ENCODE peak calls at places on chromosomes 6 and 20, in four cellular contexts. One of them, this sample, is unnamed.

GRCh38 chr6:149846321-149846720 is 17.8 kb downstream of the LRP11 start:
- DNase-seq in cardiac muscle cell: peak
- DNase-seq in BE2C: peak
- DNase-seq in left ventricle myocardium inferior: no peak
- DNase-seq in this sample: no peak

GRCh38 chr6:159092631-159093030 is 47.8 kb upstream of the TAGAP start:
- DNase-seq in BE2C: no peak
- DNase-seq in left ventricle myocardium inferior: no peak
- DNase-seq in cardiac muscle cell: peak
- DNase-seq in this sample: no peak

GRCh38 chr6:136980070-136980469 is 58.0 kb downstream of the SLC35D3 start:
- DNase-seq in cardiac muscle cell: no peak
- DNase-seq in left ventricle myocardium inferior: no peak
- DNase-seq in BE2C: peak
- DNase-seq in this sample: no peak

GRCh38 chr20:47886454-47887041 is 101.3 kb upstream of the SULF2 start:
- DNase-seq in BE2C: no peak
- DNase-seq in cardiac muscle cell: no peak
- DNase-seq in left ventricle myocardium inferior: no peak
- DNase-seq in this sample: peak

GRCh38 chr6:158642097-158642601 is 2.4 kb downstream of the DYNLT1 start:
- DNase-seq in BE2C: peak
- DNase-seq in cardiac muscle cell: peak
- DNase-seq in left ventricle myocardium inferior: no peak
- DNase-seq in this sample: no peak

GRCh38 chr6:23174781-23175361 is 605.5 kb downstream of the HDGFL1 start:
- DNase-seq in BE2C: no peak
- DNase-seq in left ventricle myocardium inferior: no peak
- DNase-seq in cardiac muscle cell: peak
- DNase-seq in this sample: no peak

GRCh38 chr20:41363601-41364000 is 3.0 kb downstream of the EMILIN3 start:
- DNase-seq in BE2C: no peak
- DNase-seq in cardiac muscle cell: no peak
- DNase-seq in left ventricle myocardium inferior: no peak
- DNase-seq in this sample: no peak

GRCh38 chr20:37901667-37902503 is 1.0 kb upstream of the VSTM2L start:
- DNase-seq in cardiac muscle cell: peak
- DNase-seq in left ventricle myocardium inferior: no peak
- DNase-seq in BE2C: peak
- DNase-seq in this sample: peak

GRCh38 chr6:28003059-28003458 is 46.0 kb downstream of the OR2B6 start:
- DNase-seq in left ventricle myocardium inferior: no peak
- DNase-seq in cardiac muscle cell: no peak
- DNase-seq in BE2C: no peak
- DNase-seq in this sample: no peak

GRCh38 chr20:57620274-57620990 is at the start of gene ZBP1:
- DNase-seq in cardiac muscle cell: no peak
- DNase-seq in left ventricle myocardium inferior: no peak
- DNase-seq in BE2C: no peak
- DNase-seq in this sample: peak

GRCh38 chr6:111995409-111995808 is 58.5 kb upstream of the CCN6 start:
- DNase-seq in BE2C: no peak
- DNase-seq in left ventricle myocardium inferior: no peak
- DNase-seq in cardiac muscle cell: no peak
- DNase-seq in this sample: no peak

GRCh38 chr6:34237722-34238506 is 1.2 kb downstream of the HMGA1 start:
- DNase-seq in BE2C: peak
- DNase-seq in left ventricle myocardium inferior: no peak
- DNase-seq in cardiac muscle cell: peak
- DNase-seq in this sample: peak

GRCh38 chr6:154196333-154196732 is 157.3 kb downstream of the OPRM1 start:
- DNase-seq in BE2C: no peak
- DNase-seq in cardiac muscle cell: no peak
- DNase-seq in left ventricle myocardium inferior: no peak
- DNase-seq in this sample: no peak

GRCh38 chr20:7085448-7085847 is 318.0 kb downstream of the BMP2 start:
- DNase-seq in left ventricle myocardium inferior: no peak
- DNase-seq in cardiac muscle cell: peak
- DNase-seq in BE2C: no peak
- DNase-seq in this sample: peak

GRCh38 chr6:16850332-16851022 is 89.2 kb upstream of the ATXN1 start:
- DNase-seq in cardiac muscle cell: no peak
- DNase-seq in left ventricle myocardium inferior: no peak
- DNase-seq in BE2C: no peak
- DNase-seq in this sample: no peak

GRCh38 chr6:36444470-36444869 is 1.7 kb downstream of the KCTD20 start:
- DNase-seq in left ventricle myocardium inferior: no peak
- DNase-seq in cardiac muscle cell: peak
- DNase-seq in BE2C: no peak
- DNase-seq in this sample: no peak

GRCh38 chr6:166046232-166046631 is 121.4 kb downstream of the TBXT start:
- DNase-seq in left ventricle myocardium inferior: no peak
- DNase-seq in BE2C: no peak
- DNase-seq in cardiac muscle cell: peak
- DNase-seq in this sample: no peak

GRCh38 chr6:73652637-73653570 is 888 bp downstream of the SLC17A5 start:
- DNase-seq in left ventricle myocardium inferior: peak
- DNase-seq in cardiac muscle cell: peak
- DNase-seq in BE2C: peak
- DNase-seq in this sample: peak

GRCh38 chr6:148273962-148274752 is 68.5 kb upstream of the SASH1 start:
- DNase-seq in left ventricle myocardium inferior: no peak
- DNase-seq in BE2C: no peak
- DNase-seq in cardiac muscle cell: no peak
- DNase-seq in this sample: no peak

GRCh38 chr6:15674690-15675386 is 12.0 kb upstream of the DTNBP1 start:
- DNase-seq in BE2C: peak
- DNase-seq in cardiac muscle cell: no peak
- DNase-seq in left ventricle myocardium inferior: no peak
- DNase-seq in this sample: no peak

GRCh38 chr6:45075246-45075645 is 252.9 kb upstream of the RUNX2 start:
- DNase-seq in cardiac muscle cell: peak
- DNase-seq in left ventricle myocardium inferior: no peak
- DNase-seq in BE2C: no peak
- DNase-seq in this sample: no peak

GRCh38 chr6:36940027-36940426 is 14.5 kb upstream of the PI16 start:
- DNase-seq in left ventricle myocardium inferior: no peak
- DNase-seq in cardiac muscle cell: no peak
- DNase-seq in BE2C: no peak
- DNase-seq in this sample: no peak

GRCh38 chr6:85986681-85987080 is 344.0 kb upstream of the SYNCRIP start:
- DNase-seq in left ventricle myocardium inferior: no peak
- DNase-seq in cardiac muscle cell: no peak
- DNase-seq in BE2C: no peak
- DNase-seq in this sample: no peak

GRCh38 chr6:161684721-161685120 is 410.9 kb upstream of the AGPAT4 start:
- DNase-seq in cardiac muscle cell: no peak
- DNase-seq in left ventricle myocardium inferior: no peak
- DNase-seq in BE2C: no peak
- DNase-seq in this sample: no peak

GRCh38 chr20:43046946-43047345 is 142.8 kb downstream of the PTPRT start:
- DNase-seq in cardiac muscle cell: no peak
- DNase-seq in BE2C: no peak
- DNase-seq in left ventricle myocardium inferior: no peak
- DNase-seq in this sample: no peak

GRCh38 chr6:70375882-70376281 is 37.4 kb upstream of the FAM135A start:
- DNase-seq in left ventricle myocardium inferior: no peak
- DNase-seq in cardiac muscle cell: no peak
- DNase-seq in BE2C: no peak
- DNase-seq in this sample: no peak

DNA sequence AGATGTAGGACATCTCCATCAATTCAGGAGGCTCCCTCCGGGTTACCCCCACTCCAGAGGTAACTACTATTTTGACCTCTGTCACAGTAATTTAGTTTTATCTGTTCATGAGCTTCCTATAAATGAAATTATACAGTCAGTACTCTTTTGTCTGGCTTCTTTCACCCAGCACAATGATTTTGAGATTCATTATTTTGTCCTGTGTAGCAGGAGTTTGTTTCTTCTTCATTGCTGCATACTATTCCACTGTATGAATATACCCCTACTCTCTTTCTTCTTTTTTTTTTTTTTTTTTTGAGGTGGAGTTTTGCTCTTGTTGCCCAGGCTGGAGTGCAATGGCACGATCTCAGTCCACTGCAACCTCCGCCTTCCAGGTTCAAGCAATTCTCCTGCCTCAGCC is 11.8 kb upstream of the AP5S1 start:
- DNase-seq in BE2C: no peak
- DNase-seq in left ventricle myocardium inferior: no peak
- DNase-seq in cardiac muscle cell: no peak
- DNase-seq in this sample: no peak
- H3K4me3 ChIP-seq in BE2C: no peak
- H3K4me3 ChIP-seq in left ventricle myocardium inferior: peak
- H3K4me3 ChIP-seq in cardiac muscle cell: no peak
- H3K4me3 ChIP-seq in this sample: no peak

DNA sequence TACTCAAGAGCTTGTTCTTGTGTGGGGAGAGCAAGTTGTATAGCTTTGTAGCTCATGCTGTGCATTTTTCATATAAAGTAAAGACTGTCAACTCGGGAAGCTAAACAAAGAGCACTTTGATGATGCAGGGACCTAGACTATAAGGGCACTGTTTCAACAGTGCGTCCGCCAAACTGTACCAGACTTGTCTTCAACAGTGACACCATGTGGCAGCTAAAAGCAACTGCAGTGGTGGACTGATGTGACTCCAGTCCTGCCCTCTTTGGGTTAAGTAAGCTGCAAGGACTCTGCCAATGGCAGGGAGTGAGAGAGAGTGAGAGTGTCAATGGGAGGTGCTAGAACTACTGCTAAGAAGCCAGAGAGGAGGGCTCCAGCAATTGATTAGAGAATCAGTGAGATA is 48.1 kb upstream of the MC3R start:
- DNase-seq in BE2C: no peak
- DNase-seq in cardiac muscle cell: no peak
- DNase-seq in left ventricle myocardium inferior: no peak
- DNase-seq in this sample: peak
- TF ChIP-seq CTCF in BE2C: peak
- TF ChIP-seq CTCF in cardiac muscle cell: no peak
- TF ChIP-seq CTCF in left ventricle myocardium inferior: no peak
- TF ChIP-seq CTCF in this sample: peak

GRCh38 chr20:44619294-44619693 is 32.2 kb downstream of the ADA start:
- DNase-seq in cardiac muscle cell: no peak
- DNase-seq in left ventricle myocardium inferior: no peak
- DNase-seq in BE2C: no peak
- DNase-seq in this sample: no peak

GRCh38 chr20:44618318-44618731 is 33.2 kb downstream of the ADA start:
- DNase-seq in cardiac muscle cell: no peak
- DNase-seq in BE2C: no peak
- DNase-seq in left ventricle myocardium inferior: peak
- DNase-seq in this sample: no peak

GRCh38 chr20:44621939-44622338 is 29.6 kb downstream of the ADA start:
- DNase-seq in BE2C: no peak
- DNase-seq in cardiac muscle cell: no peak
- DNase-seq in left ventricle myocardium inferior: no peak
- DNase-seq in this sample: no peak

GRCh38 chr20:44621325-44621724 is 30.2 kb downstream of the ADA start:
- DNase-seq in BE2C: no peak
- DNase-seq in left ventricle myocardium inferior: no peak
- DNase-seq in cardiac muscle cell: no peak
- DNase-seq in this sample: no peak

GRCh38 chr20:44620030-44620429 is 31.5 kb downstream of the ADA start:
- DNase-seq in BE2C: no peak
- DNase-seq in left ventricle myocardium inferior: no peak
- DNase-seq in cardiac muscle cell: no peak
- DNase-seq in this sample: no peak
- H3K4me3 ChIP-seq in BE2C: no peak
- H3K4me3 ChIP-seq in left ventricle myocardium inferior: no peak
- H3K4me3 ChIP-seq in cardiac muscle cell: no peak
- H3K4me3 ChIP-seq in this sample: no peak

DNA sequence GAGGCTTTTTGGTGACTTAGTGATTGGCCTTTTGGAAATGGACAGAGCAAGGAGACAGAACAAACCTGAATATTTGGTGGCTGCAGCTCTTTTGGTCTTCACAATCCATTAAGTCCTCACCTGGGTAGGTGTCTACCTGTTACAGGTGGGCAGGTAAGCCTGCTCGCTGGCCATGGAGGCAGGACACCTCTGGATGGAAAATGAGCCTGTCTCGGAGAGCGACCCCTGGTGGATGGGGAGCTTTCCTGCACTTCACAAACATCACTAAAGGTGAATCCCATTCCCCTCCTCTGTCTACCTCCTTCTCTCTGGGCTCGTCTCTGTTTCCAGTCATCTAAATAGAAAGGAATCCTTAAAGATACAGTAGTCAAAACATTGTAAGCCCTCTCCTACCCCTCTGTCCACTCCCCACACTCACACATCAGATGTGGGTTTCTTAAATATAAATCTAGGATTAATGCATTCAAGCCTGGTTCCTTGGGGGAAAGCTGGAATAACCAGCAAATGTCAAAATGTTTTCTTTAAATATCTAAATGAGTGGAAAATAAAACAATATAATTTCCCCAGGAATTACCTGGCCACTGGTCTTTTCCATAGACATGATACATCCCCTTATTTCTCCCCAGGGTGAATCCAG is 304.9 kb downstream of the CDH26 start:
- DNase-seq in BE2C: peak
- DNase-seq in left ventricle myocardium inferior: peak
- DNase-seq in cardiac muscle cell: no peak
- DNase-seq in this sample: peak
- TF ChIP-seq CTCF in BE2C: peak
- TF ChIP-seq CTCF in left ventricle myocardium inferior: peak
- TF ChIP-seq CTCF in cardiac muscle cell: peak
- TF ChIP-seq CTCF in this sample: peak

GRCh38 chr6:42962096-42962495 is 1.5 kb downstream of the GNMT start:
- DNase-seq in left ventricle myocardium inferior: no peak
- DNase-seq in cardiac muscle cell: no peak
- DNase-seq in BE2C: no peak
- DNase-seq in this sample: no peak

GRCh38 chr6:42960243-42961019 is at the start of gene GNMT:
- DNase-seq in BE2C: peak
- DNase-seq in left ventricle myocardium inferior: peak
- DNase-seq in cardiac muscle cell: peak
- DNase-seq in this sample: peak

GRCh38 chr6:42962502-42963178 is 2.1 kb downstream of the GNMT start:
- DNase-seq in left ventricle myocardium inferior: no peak
- DNase-seq in BE2C: no peak
- DNase-seq in cardiac muscle cell: no peak
- DNase-seq in this sample: no peak

GRCh38 chr6:42959917-42960242 is 674 bp upstream of the GNMT start:
- DNase-seq in left ventricle myocardium inferior: no peak
- DNase-seq in BE2C: no peak
- DNase-seq in cardiac muscle cell: no peak
- DNase-seq in this sample: no peak

GRCh38 chr6:42961020-42961470 is 491 bp downstream of the GNMT start:
- DNase-seq in left ventricle myocardium inferior: no peak
- DNase-seq in BE2C: no peak
- DNase-seq in cardiac muscle cell: no peak
- DNase-seq in this sample: no peak
- H3K4me3 ChIP-seq in left ventricle myocardium inferior: peak
- H3K4me3 ChIP-seq in BE2C: peak
- H3K4me3 ChIP-seq in cardiac muscle cell: peak
- H3K4me3 ChIP-seq in this sample: peak

GRCh38 chr6:13711384-13711725 is 280 bp downstream of the RANBP9 start:
- DNase-seq in left ventricle myocardium inferior: no peak
- DNase-seq in BE2C: peak
- DNase-seq in cardiac muscle cell: no peak
- DNase-seq in this sample: no peak
- TF ChIP-seq CTCF in left ventricle myocardium inferior: peak
- TF ChIP-seq CTCF in BE2C: no peak
- TF ChIP-seq CTCF in cardiac muscle cell: no peak
- TF ChIP-seq CTCF in this sample: no peak